ENCODE peak calls at places on chromosomes 1 and 21, in five cellular contexts. H is cardiac fibroblast, F is NB4, G is mesenchymal stem cell, P is K562. X is an unnamed sample.

GRCh38 chr1:43147625-43148319 is 24.3 kb downstream of the EBNA1BP2 start:
- DNase-seq in H (peak; percentile 76), F (no peak), G (peak; percentile 73), P (peak; percentile 60), X (no peak)

GRCh38 chr1:201019321-201019977 is 4.1 kb downstream of the KIF21B start:
- DNase-seq in H (peak; percentile 61), F (peak; percentile 96), G (peak; percentile 63), P (peak; percentile 79), X (peak; percentile 94)

GRCh38 chr1:86933562-86934377 is 19.3 kb downstream of the HS2ST1 start:
- DNase-seq in H (no peak), F (no peak), G (no peak), P (no peak), X (no peak)

GRCh38 chr1:195394567-195394966 is 1213.7 kb downstream of the KCNT2 start:
- DNase-seq in H (no peak), F (no peak), G (no peak), P (no peak), X (no peak)

GRCh38 chr1:25103180-25103790 is 129.0 kb downstream of the SYF2 start:
- DNase-seq in H (no peak), F (peak; percentile 40), G (no peak), P (no peak), X (no peak)

GRCh38 chr1:20640183-20640597 is 6.9 kb downstream of the PINK1 start:
- DNase-seq in H (peak; percentile 69), F (peak; percentile 66), G (peak; percentile 57), P (peak; percentile 71), X (peak; percentile 75)

GRCh38 chr1:91944087-91944486 is 5.1 kb upstream of the BRDT start:
- DNase-seq in H (no peak), F (no peak), G (no peak), P (no peak), X (no peak)

GRCh38 chr1:44681905-44682900 is 7.7 kb downstream of the ARMH1 start:
- DNase-seq in H (no peak), F (peak; percentile 35), G (no peak), P (no peak), X (no peak)

GRCh38 chr1:228876187-228876586 is 140.9 kb downstream of the RHOU start:
- DNase-seq in H (no peak), F (no peak), G (no peak), P (no peak), X (no peak)

GRCh38 chr1:33434363-33434750 is 3.5 kb upstream of the PHC2 start:
- DNase-seq in H (no peak), F (no peak), G (no peak), P (no peak), X (no peak)

GRCh38 chr1:150235436-150235851 is 468 bp downstream of the ANP32E start:
- DNase-seq in H (no peak), F (peak; percentile 46), G (no peak), P (peak; percentile 51), X (no peak)

GRCh38 chr1:3071507-3072177 is 2.6 kb downstream of the PRDM16 start:
- DNase-seq in H (no peak), F (no peak), G (no peak), P (no peak), X (no peak)

GRCh38 chr1:204443871-204444581 is 32.4 kb upstream of the PPP1R15B start:
- DNase-seq in H (no peak), F (no peak), G (no peak), P (peak; percentile 38), X (no peak)

GRCh38 chr1:205933672-205934618 is 9.3 kb downstream of the SLC26A9 start:
- DNase-seq in H (peak; percentile 63), F (peak; percentile 72), G (peak; percentile 57), P (no peak), X (no peak)

GRCh38 chr1:236181059-236181458 is 38.7 kb downstream of the GPR137B start:
- DNase-seq in H (no peak), F (no peak), G (no peak), P (no peak), X (no peak)

GRCh38 chr1:13646533-13646932 is 53.5 kb upstream of the PRDM2 start:
- DNase-seq in H (no peak), F (no peak), G (no peak), P (no peak), X (peak; percentile 17)

GRCh38 chr1:161872506-161872905 is 106.4 kb downstream of the ATF6 start:
- DNase-seq in H (no peak), F (no peak), G (no peak), P (no peak), X (no peak)

GRCh38 chr1:9207086-9207485 is 27.5 kb upstream of the H6PD start:
- DNase-seq in H (no peak), F (no peak), G (peak; percentile 87), P (no peak), X (peak; percentile 69)

GRCh38 chr1:88104886-88105285 is 579.2 kb upstream of the PKN2 start:
- DNase-seq in H (no peak), F (no peak), G (no peak), P (no peak), X (no peak)

GRCh38 chr1:239803666-239804228 is 287.9 kb upstream of the FMN2 start:
- DNase-seq in H (no peak), F (no peak), G (no peak), P (no peak), X (no peak)

GRCh38 chr1:32336963-32337675 is 1.1 kb upstream of the MARCKSL1 start:
- DNase-seq in H (peak; percentile 64), F (peak; percentile 97), G (peak; percentile 60), P (peak; percentile 49), X (peak; percentile 88)

GRCh38 chr1:107963601-107964396 is 1.2 kb downstream of the VAV3 start:
- DNase-seq in H (peak; percentile 31), F (peak; percentile 69), G (peak; percentile 38), P (no peak), X (peak; percentile 91)

GRCh38 chr1:173190101-173190895 is 16.8 kb downstream of the TNFSF4 start:
- DNase-seq in H (peak; percentile 89), F (no peak), G (peak; percentile 88), P (no peak), X (no peak)

GRCh38 chr1:153957744-153958110 is 685 bp downstream of the CRTC2 start:
- DNase-seq in H (peak; percentile 14), F (peak; percentile 69), G (peak; percentile 35), P (no peak), X (peak; percentile 77)

GRCh38 chr1:29475256-29475800 is 239.0 kb downstream of the PTPRU start:
- DNase-seq in H (no peak), F (no peak), G (no peak), P (no peak), X (no peak)

GRCh38 chr1:20281801-20282200 is 8.9 kb upstream of the VWA5B1 start:
- DNase-seq in H (no peak), F (no peak), G (peak; percentile 23), P (no peak), X (no peak)

GRCh38 chr1:102550729-102551384 is 554.1 kb upstream of the OLFM3 start:
- DNase-seq in H (peak; percentile 23), F (peak; percentile 52), G (peak; percentile 27), P (no peak), X (peak; percentile 35)

GRCh38 chr1:10155087-10155712 is 55.2 kb upstream of the KIF1B start:
- DNase-seq in H (peak; percentile 4), F (no peak), G (peak; percentile 89), P (no peak), X (no peak)

GRCh38 chr1:91712981-91713841 is 172.7 kb downstream of the TGFBR3 start:
- DNase-seq in H (peak; percentile 81), F (peak; percentile 56), G (peak; percentile 92), P (no peak), X (peak; percentile 68)

GRCh38 chr1:80064524-80064923 is 1058.0 kb upstream of the ADGRL4 start:
- DNase-seq in H (no peak), F (no peak), G (no peak), P (no peak), X (no peak)

DNA sequence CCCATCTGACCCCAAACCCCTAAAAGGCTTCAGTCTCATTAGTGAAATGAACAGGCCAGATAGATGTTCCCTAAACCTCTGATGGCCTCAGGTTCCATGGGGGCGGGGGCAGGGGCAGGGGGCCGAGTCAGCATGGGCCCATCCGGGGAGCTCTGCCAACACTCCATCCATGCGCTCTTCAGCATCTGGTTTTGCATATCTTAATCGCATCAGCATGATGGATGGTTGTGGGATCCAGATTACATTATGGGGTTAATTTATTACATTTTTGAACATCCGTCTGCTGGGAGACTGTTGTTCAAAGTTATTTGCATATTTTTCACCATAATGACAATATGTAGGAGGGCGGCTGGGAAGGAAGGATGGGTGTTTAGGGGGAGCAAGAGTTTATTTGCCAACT is 3.1 kb upstream of the MAD2L2 start:
- DNase-seq in H (no peak), F (no peak), G (no peak), P (no peak), X (no peak)
- H3K4me3 ChIP-seq in H (no peak overlapping the region), F (no peak overlapping the region), G (no peak overlapping the region), P (no peak overlapping the region), X (no peak overlapping the region)

GRCh38 chr21:42222386-42222785 is 3.4 kb downstream of the ABCG1 start:
- DNase-seq in H (no peak), F (no peak), G (no peak), P (no peak), X (no peak)

GRCh38 chr21:42218836-42219605 is at the start of gene ABCG1:
- DNase-seq in H (peak; percentile 29), F (no peak), G (no peak), P (peak; percentile 43), X (no peak)

GRCh38 chr21:42221581-42222345 is 2.8 kb downstream of the ABCG1 start:
- DNase-seq in H (peak; percentile 86), F (no peak), G (no peak), P (no peak), X (no peak)

GRCh38 chr21:42220138-42220701 is 1.3 kb downstream of the ABCG1 start:
- DNase-seq in H (peak; percentile 77), F (no peak), G (peak; percentile 71), P (no peak), X (peak; percentile 83)

GRCh38 chr21:42219606-42220137 is 732 bp downstream of the ABCG1 start:
- DNase-seq in H (no peak), F (no peak), G (no peak), P (no peak), X (no peak)
- H3K4me3 ChIP-seq in H (peak overlapping the region; percentile 61), F (no peak overlapping the region), G (peak overlapping the region; percentile 77), P (no peak overlapping the region), X (peak overlapping the region; percentile 58)

GRCh38 chr1:207620573-207620893 is 24.4 kb upstream of the CR1L start:
- DNase-seq in H (no peak), F (no peak), G (no peak), P (no peak), X (no peak)

DNA sequence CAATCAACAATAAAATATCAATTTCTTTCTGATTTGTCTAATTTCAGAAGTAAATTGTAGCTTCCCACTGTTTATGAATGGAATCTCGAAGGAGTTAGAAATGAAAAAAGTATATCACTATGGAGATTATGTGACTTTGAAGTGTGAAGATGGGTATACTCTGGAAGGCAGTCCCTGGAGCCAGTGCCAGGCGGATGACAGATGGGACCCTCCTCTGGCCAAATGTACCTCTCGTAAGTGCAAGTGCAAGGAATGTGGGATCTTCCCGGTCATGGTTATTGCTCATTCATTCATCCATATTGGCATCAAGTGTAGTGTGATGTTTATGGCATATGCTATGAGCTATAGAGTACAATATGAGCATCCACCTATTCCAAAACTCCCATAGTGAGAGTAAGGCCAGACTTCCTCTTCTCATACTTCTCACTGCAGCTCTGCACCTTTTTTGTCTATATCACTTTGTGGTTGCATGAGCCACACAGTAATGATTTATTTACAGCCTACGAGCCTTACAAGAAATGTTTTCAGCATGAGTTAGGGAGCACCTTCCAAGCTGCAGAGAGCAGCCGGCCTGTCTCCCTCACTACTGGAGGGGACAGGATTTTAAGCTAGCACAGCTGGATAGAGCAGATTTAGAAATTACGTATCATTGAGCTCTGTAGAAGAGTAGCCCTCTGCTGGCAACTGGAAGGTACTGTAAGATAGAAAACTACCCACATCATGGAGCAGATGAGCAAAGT is 24.9 kb upstream of the CR1L start:
- DNase-seq in H (peak; percentile 63), F (peak; percentile 64), G (peak; percentile 58), P (peak; percentile 64), X (peak; percentile 52)
- H3K4me3 ChIP-seq in H (no peak overlapping the region), F (no peak overlapping the region), G (no peak overlapping the region), P (no peak overlapping the region), X (no peak overlapping the region)

GRCh38 chr1:192462630-192463029 is 112.9 kb upstream of the RGS1 start:
- DNase-seq in H (no peak), F (no peak), G (no peak), P (no peak), X (no peak)
- H3K4me3 ChIP-seq in H (no peak overlapping the region), F (no peak overlapping the region), G (no peak overlapping the region), P (no peak overlapping the region), X (no peak overlapping the region)

X was measured in GM12865.